ENCODE peak calls at places on chromosomes 16 and 17, in ten cellular contexts. L is astrocyte of the spinal cord; Z is activated CD4-positive, alpha-beta T cell treated with anti-CD3 and anti-CD28 coated beads for 48 hours; M is stimulated activated CD4-positive, alpha-beta T cell treated with anti-CD3 and anti-CD28 coated beads, Interleukin-4, amount 100 ng/mL, for 4 hours; S is GF-D8; Q is head of caudate nucleus; J is AG04449; A is sciatic nerve; K is mucosa of descending colon; X is right lobe of liver. F is an unnamed sample.

GRCh38 chr16:967546-968295 is 3.1 kb downstream of the LMF1 start:
- DNase-seq in Z (no peak), X (no peak), J (no peak), S (no peak), M (no peak), K (no peak), Q (no peak), L (no peak), A (no peak), F (no peak)

GRCh38 chr16:50303041-50303604 is 36.8 kb downstream of the ADCY7 start:
- DNase-seq in M (no peak), Q (no peak), J (no peak), A (no peak), S (no peak), Z (no peak), L (peak), K (no peak), X (no peak), F (no peak)

GRCh38 chr16:68368602-68368944 is 57.8 kb downstream of the PRMT7 start:
- DNase-seq in X (peak), Z (peak), M (no peak), L (no peak), S (no peak), K (no peak), A (no peak), Q (no peak), J (no peak), F (no peak)

GRCh38 chr17:10292057-10292931 is 80.5 kb downstream of the MYH13 start:
- DNase-seq in J (no peak), Q (no peak), S (no peak), L (peak), X (no peak), K (no peak), A (no peak), M (no peak), Z (no peak), F (no peak)

GRCh38 chr16:73956592-73957495 is 339.8 kb upstream of the PSMD7 start:
- DNase-seq in L (peak), K (peak), X (no peak), M (peak), Z (peak), J (peak), Q (peak), A (peak), S (peak), F (no peak)

GRCh38 chr17:36095992-36096391 is 6.0 kb upstream of the CCL3 start:
- DNase-seq in M (no peak), A (no peak), K (no peak), L (no peak), J (no peak), Z (no peak), S (no peak), Q (no peak), X (no peak), F (no peak)

GRCh38 chr16:84597518-84598390 is 20.1 kb downstream of the COTL1 start:
- DNase-seq in S (peak), J (no peak), A (no peak), M (no peak), K (no peak), L (no peak), Q (no peak), Z (peak), X (no peak), F (no peak)

GRCh38 chr16:1656808-1657617 is 21.1 kb upstream of the JPT2 start:
- DNase-seq in L (no peak), S (no peak), M (no peak), K (no peak), J (no peak), Q (no peak), X (no peak), A (no peak), Z (no peak), F (no peak)

GRCh38 chr16:3101841-3102470 is 2.9 kb upstream of the ZSCAN10 start:
- DNase-seq in S (peak), A (no peak), Z (no peak), M (peak), J (no peak), X (no peak), K (no peak), L (no peak), Q (no peak), F (no peak)

GRCh38 chr16:3646348-3646920 is 8.1 kb upstream of the DNASE1 start:
- DNase-seq in M (no peak), Q (no peak), L (peak), S (no peak), J (no peak), Z (no peak), A (no peak), X (peak), K (peak), F (no peak)

GRCh38 chr17:76239538-76240274 is 587 bp downstream of the RNF157 start:
- DNase-seq in A (no peak), Z (no peak), M (no peak), L (no peak), Q (no peak), K (no peak), S (no peak), X (no peak), J (no peak), F (no peak)

GRCh38 chr17:60089097-60089844 is 10.6 kb upstream of the HEATR6 start:
- DNase-seq in S (no peak), A (no peak), Q (no peak), X (no peak), J (no peak), L (no peak), M (no peak), K (no peak), Z (no peak), F (no peak)

GRCh38 chr17:74097461-74098131 is 105.9 kb upstream of the RPL38 start:
- DNase-seq in M (no peak), K (no peak), A (no peak), X (no peak), L (no peak), S (no peak), J (no peak), Q (no peak), Z (no peak), F (no peak)

GRCh38 chr16:50547944-50548658 is at the start of gene NKD1:
- DNase-seq in Z (peak), S (no peak), J (no peak), K (peak), L (peak), M (peak), X (peak), Q (peak), A (peak), F (no peak)

GRCh38 chr16:4534151-4534790 is 4.3 kb downstream of the CDIP1 start:
- DNase-seq in J (no peak), Z (no peak), L (no peak), X (no peak), A (no peak), K (no peak), M (no peak), S (no peak), Q (no peak), F (no peak)

GRCh38 chr16:82152641-82153094 is 17.4 kb downstream of the MPHOSPH6 start:
- DNase-seq in S (no peak), K (peak), M (no peak), L (peak), A (no peak), X (no peak), J (no peak), Q (no peak), Z (no peak), F (no peak)

GRCh38 chr16:85486256-85486915 is 126.7 kb upstream of the GSE1 start:
- DNase-seq in S (no peak), L (no peak), M (no peak), A (no peak), Z (no peak), J (no peak), Q (peak), X (no peak), K (no peak), F (no peak)

GRCh38 chr17:47204722-47205418 is 4.3 kb upstream of the MYL4 start:
- DNase-seq in L (no peak), Q (peak), K (peak), X (no peak), J (no peak), S (no peak), Z (peak), M (peak), A (no peak), F (no peak)

GRCh38 chr16:24139282-24139681 is 116.9 kb upstream of the CACNG3 start:
- DNase-seq in Z (peak), K (no peak), S (no peak), M (no peak), Q (no peak), J (no peak), X (no peak), L (no peak), A (no peak), F (no peak)

GRCh38 chr17:30244853-30245385 is 9.4 kb upstream of the SLC6A4 start:
- DNase-seq in S (no peak), X (no peak), M (no peak), J (no peak), Q (no peak), K (no peak), A (no peak), L (peak), Z (no peak), F (no peak)

GRCh38 chr16:19589106-19589505 is 33.6 kb downstream of the VPS35L start:
- DNase-seq in Q (no peak), M (no peak), S (no peak), L (no peak), Z (no peak), A (no peak), K (no peak), X (no peak), J (no peak), F (no peak)

GRCh38 chr17:76577876-76578275 is 7.8 kb downstream of the ST6GALNAC2 start:
- DNase-seq in Z (no peak), K (no peak), X (no peak), M (no peak), S (no peak), A (no peak), L (no peak), Q (no peak), J (no peak), F (no peak)

GRCh38 chr17:1108810-1109605 is 70.8 kb downstream of the ABR start:
- DNase-seq in J (no peak), A (peak), K (peak), Z (peak), L (peak), Q (no peak), M (peak), S (no peak), X (peak), F (no peak)

GRCh38 chr17:55734128-55734781 is 11.6 kb upstream of the TMEM100 start:
- DNase-seq in Z (no peak), Q (no peak), A (no peak), M (no peak), L (no peak), K (no peak), S (no peak), J (no peak), X (no peak), F (no peak)

GRCh38 chr16:12231666-12232065 is 255.1 kb downstream of the SNX29 start:
- DNase-seq in A (no peak), X (no peak), S (no peak), L (peak), Q (no peak), M (no peak), K (no peak), J (peak), Z (no peak), F (no peak)

GRCh38 chr17:76079577-76080206 is 710 bp downstream of the ZACN start:
- DNase-seq in K (no peak), Z (no peak), S (no peak), A (peak), M (no peak), Q (no peak), X (no peak), J (no peak), L (no peak), F (no peak)

GRCh38 chr16:31451681-31452351 is 7.5 kb upstream of the ARMC5 start:
- DNase-seq in K (peak), X (peak), Q (peak), Z (peak), L (peak), J (no peak), M (no peak), S (no peak), A (no peak), F (no peak)

GRCh38 chr16:65453646-65454045 is 331.8 kb upstream of the CDH11 start:
- DNase-seq in A (no peak), X (no peak), L (no peak), Q (no peak), Z (no peak), J (no peak), S (no peak), M (no peak), K (no peak), F (no peak)

GRCh38 chr17:48995871-48996695 is 1.1 kb upstream of the IGF2BP1 start:
- DNase-seq in Z (peak), L (peak), Q (no peak), S (no peak), M (no peak), A (no peak), J (no peak), X (no peak), K (no peak), F (no peak)

F was measured in cerebellar nuclear complex.